ENCODE peak calls at places on chromosomes 5 and 9, in five cellular contexts. N is EH, S is NAMALWA, B is hypothalamus, L is GM12865. C is an unnamed sample.

GRCh38 chr5:109987970-109988369 is 298.2 kb downstream of the MAN2A1 start:
- DNase-seq in N (no peak), S (no peak), B (no peak), L (no peak), C (no peak)

GRCh38 chr5:3654515-3654914 is 58.9 kb downstream of the IRX1 start:
- DNase-seq in N (no peak), S (no peak), B (no peak), L (no peak), C (no peak)

GRCh38 chr9:134661299-134661698 is 19.7 kb downstream of the COL5A1 start:
- DNase-seq in N (peak), S (no peak), B (no peak), L (no peak), C (no peak)

GRCh38 chr5:50995285-50995942 is 329.0 kb downstream of the PARP8 start:
- DNase-seq in N (no peak), S (no peak), B (no peak), L (no peak), C (no peak)

GRCh38 chr5:142777858-142778257 is 7.7 kb downstream of the ARHGAP26 start:
- DNase-seq in N (no peak), S (no peak), B (no peak), L (no peak), C (no peak)

GRCh38 chr5:147170603-147171002 is 64.2 kb upstream of the STK32A start:
- DNase-seq in N (no peak), S (no peak), B (no peak), L (peak), C (no peak)

GRCh38 chr9:98380065-98380681 is 124.7 kb upstream of the TBC1D2 start:
- DNase-seq in N (peak), S (peak), B (no peak), L (peak), C (no peak)

GRCh38 chr9:8857330-8858249 is 1058.0 kb upstream of the DMAC1 start:
- DNase-seq in N (peak), S (no peak), B (peak), L (no peak), C (no peak)

GRCh38 chr9:99824378-99825157 is 2.9 kb downstream of the NR4A3 start:
- DNase-seq in N (peak), S (peak), B (no peak), L (peak), C (peak)

GRCh38 chr5:176447538-176447981 is 625 bp upstream of the FAF2 start:
- DNase-seq in N (no peak), S (no peak), B (no peak), L (no peak), C (peak)

GRCh38 chr5:175444060-175444904 is at the start of gene DRD1:
- DNase-seq in N (peak), S (peak), B (no peak), L (peak), C (peak)

GRCh38 chr5:179509239-179509638 is 41.1 kb upstream of the RUFY1 start:
- DNase-seq in N (no peak), S (peak), B (no peak), L (no peak), C (no peak)

GRCh38 chr9:87343816-87344438 is 153.7 kb upstream of the DAPK1 start:
- DNase-seq in N (peak), S (no peak), B (no peak), L (no peak), C (no peak)

GRCh38 chr9:124790301-124790700 is 13.4 kb downstream of the OLFML2A start:
- DNase-seq in N (no peak), S (no peak), B (no peak), L (no peak), C (no peak)

GRCh38 chr5:112697301-112697700 is 40.4 kb upstream of the APC start:
- DNase-seq in N (no peak), S (no peak), B (no peak), L (no peak), C (no peak)

GRCh38 chr5:22070151-22070550 is 783.0 kb downstream of the CDH12 start:
- DNase-seq in N (no peak), S (no peak), B (no peak), L (no peak), C (no peak)

GRCh38 chr9:129884220-129885017 is 49.2 kb downstream of the USP20 start:
- DNase-seq in N (peak), S (peak), B (peak), L (peak), C (peak)

GRCh38 chr5:161600156-161600555 is 53.6 kb upstream of the GABRB2 start:
- DNase-seq in N (no peak), S (no peak), B (no peak), L (no peak), C (no peak)

GRCh38 chr9:34560574-34561229 is 28.8 kb downstream of the CNTFR start:
- DNase-seq in N (no peak), S (peak), B (no peak), L (no peak), C (no peak)

GRCh38 chr9:36933676-36934215 is 100.3 kb downstream of the PAX5 start:
- DNase-seq in N (no peak), S (no peak), B (no peak), L (no peak), C (no peak)

GRCh38 chr9:31272456-31273295 is 1111.8 kb upstream of the ACO1 start:
- DNase-seq in N (no peak), S (no peak), B (no peak), L (no peak), C (peak)

GRCh38 chr9:112558476-112558875 is 71.8 kb downstream of the KIAA1958 start:
- DNase-seq in N (peak), S (no peak), B (no peak), L (no peak), C (no peak)

GRCh38 chr5:63255609-63256008 is 677.0 kb downstream of the LRRC70 start:
- DNase-seq in N (no peak), S (no peak), B (no peak), L (no peak), C (no peak)

GRCh38 chr5:74865293-74865798 is 841 bp downstream of the FAM169A start:
- DNase-seq in N (no peak), S (no peak), B (peak), L (no peak), C (no peak)

C was measured in activated naive CD4-positive, alpha-beta T cell treated with anti-CD3 and anti-CD28 coated beads, Interleukin-2, amount 50 U/mL, for 16 hours.